ENCODE peak calls at places on chromosomes 1 and 21, in five cellular contexts. J is Peyer's patch; A is effector memory CD4-positive, alpha-beta T cell; O is adipocyte; K is psoas muscle. F is an unnamed sample. For H3K4me1, the result is how much of the 10 kb centered on the place peaks cover.

GRCh38 chr1:246460411-246460810 is 46.7 kb downstream of the SMYD3 start:
- DNase-seq in J (no peak), K (no peak), O (peak), A (no peak), F (no peak)

GRCh38 chr1:9858293-9859035 is 34.7 kb upstream of the CLSTN1 start:
- DNase-seq in J (no peak), O (no peak), K (no peak), A (no peak), F (peak)

GRCh38 chr1:169809370-169810095 is 14.8 kb upstream of the METTL18 start:
- DNase-seq in J (no peak), K (no peak), A (peak), O (peak), F (no peak)

GRCh38 chr1:236280438-236281285 is 1.1 kb downstream of the ERO1B start:
- DNase-seq in K (no peak), O (no peak), A (peak), J (peak), F (peak)

GRCh38 chr21:17003221-17003620 is 509.6 kb upstream of the CXADR start:
- DNase-seq in J (no peak), O (peak), A (no peak), K (no peak), F (no peak)

GRCh38 chr21:45317401-45318145 is 29.9 kb upstream of the POFUT2 start:
- DNase-seq in A (no peak), K (no peak), J (no peak), O (peak), F (no peak)

GRCh38 chr1:44485229-44485932 is 80.3 kb downstream of the RNF220 start:
- DNase-seq in K (no peak), J (no peak), O (peak), A (no peak), F (no peak)

GRCh38 chr1:109214695-109215623 is 1.2 kb downstream of the SARS1 start:
- DNase-seq in J (peak), A (no peak), O (peak), K (peak), F (no peak)

GRCh38 chr1:178739285-178740045 is 14.4 kb downstream of the RALGPS2 start:
- DNase-seq in K (no peak), A (no peak), J (no peak), O (peak), F (no peak)

GRCh38 chr1:182120411-182121258 is 59.1 kb upstream of the ZNF648 start:
- DNase-seq in J (no peak), O (peak), A (no peak), K (peak), F (no peak)

GRCh38 chr1:178374016-178374415 is 122.7 kb downstream of the CLEC20A start:
- DNase-seq in K (no peak), A (no peak), J (no peak), O (peak), F (no peak)

GRCh38 chr1:103448560-103448959 is 76.9 kb upstream of the RNPC3 start:
- DNase-seq in O (no peak), K (no peak), A (no peak), J (no peak), F (no peak)

GRCh38 chr1:156135930-156136871 is 17.2 kb upstream of the SEMA4A start:
- DNase-seq in K (no peak), O (no peak), A (no peak), J (no peak), F (no peak)

GRCh38 chr1:117365350-117366280 is 1.6 kb upstream of the MAN1A2 start:
- DNase-seq in A (no peak), J (peak), O (peak), K (no peak), F (no peak)

GRCh38 chr1:53860967-53861411 is 22.9 kb upstream of the NDC1 start:
- DNase-seq in K (no peak), A (peak), O (peak), J (no peak), F (peak)

GRCh38 chr1:70331962-70332361 is 22.6 kb downstream of the ANKRD13C start:
- DNase-seq in K (no peak), J (no peak), O (no peak), A (no peak), F (no peak)

GRCh38 chr1:9434247-9434646 is 105.0 kb upstream of the SLC25A33 start:
- DNase-seq in K (no peak), J (no peak), A (no peak), O (no peak), F (no peak)

GRCh38 chr1:217660353-217661062 is 29.4 kb downstream of the SPATA17 start:
- DNase-seq in A (no peak), J (no peak), O (peak), K (no peak), F (no peak)

GRCh38 chr1:204180133-204180532 is 14.0 kb upstream of the REN start:
- DNase-seq in K (no peak), A (no peak), J (no peak), O (no peak), F (no peak)

GRCh38 chr1:238063454-238063853 is 172.7 kb upstream of the ZP4 start:
- DNase-seq in J (no peak), K (no peak), O (peak), A (no peak), F (no peak)

GRCh38 chr1:100597069-100597741 is 59.3 kb downstream of the GPR88 start:
- DNase-seq in J (no peak), O (peak), A (no peak), K (no peak), F (no peak)

GRCh38 chr21:44070391-44070790 is 36.8 kb upstream of the PWP2 start:
- DNase-seq in K (no peak), O (no peak), A (no peak), J (no peak), F (no peak)

GRCh38 chr1:6282577-6283270 is 21.8 kb upstream of the GPR153 start:
- DNase-seq in K (no peak), J (no peak), O (no peak), A (no peak), F (no peak)

GRCh38 chr1:116694524-116694923 is 27.0 kb upstream of the IGSF3 start:
- DNase-seq in K (peak), J (no peak), O (no peak), A (no peak), F (no peak)

GRCh38 chr21:43970551-43970950 is 41.6 kb upstream of the TRAPPC10 start:
- DNase-seq in K (no peak), A (no peak), J (no peak), O (no peak), F (no peak)

GRCh38 chr1:167659440-167659839 is 29.4 kb downstream of the RCSD1 start:
- DNase-seq in O (no peak), J (no peak), K (no peak), A (no peak), F (no peak)

GRCh38 chr1:91124989-91125417 is 103.2 kb upstream of the ZNF644 start:
- DNase-seq in K (no peak), J (no peak), O (no peak), A (no peak), F (no peak)

DNA sequence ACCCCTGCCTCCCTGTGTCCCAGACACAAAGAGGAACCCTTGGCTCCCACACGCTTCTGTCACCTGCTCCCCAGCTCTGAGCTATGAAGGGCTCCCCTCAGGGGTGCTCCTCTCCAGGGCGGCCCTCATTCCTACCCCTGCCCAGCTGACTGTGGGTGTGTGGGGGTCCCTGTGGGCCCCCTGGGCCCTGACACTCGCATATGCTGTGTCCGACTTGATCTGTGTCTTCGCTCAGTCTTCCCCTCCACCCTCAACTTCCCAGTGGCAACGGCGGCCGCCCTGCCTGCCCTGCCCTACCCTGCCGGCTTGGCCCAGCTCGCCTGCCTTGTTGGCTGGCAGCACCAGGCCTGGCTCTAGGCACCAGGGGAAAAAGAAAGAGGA is 1.2 kb downstream of the KCNQ4 start:
- DNase-seq in O (no peak), J (no peak), K (no peak), A (no peak), F (no peak)
- H3K4me3 ChIP-seq in O (no peak), J (no peak), K (peak), A (no peak), F (peak)

GRCh38 chr1:59146056-59146455 is 150.8 kb upstream of the FGGY start:
- DNase-seq in K (no peak), A (no peak), J (no peak), O (no peak), F (no peak)
- H3K4me1 ChIP-seq in K (under half), A (under half), J (under half), O (half or more), F (half or more)

GRCh38 chr1:11878891-11879190 is 20.1 kb upstream of the NPPB start:
- DNase-seq in O (no peak), J (no peak), A (no peak), K (no peak), F (no peak)
- H3K4me3 ChIP-seq in O (no peak), J (no peak), A (no peak), K (no peak), F (no peak)

GRCh38 chr1:154937051-154937987 is 800 bp upstream of the PMVK start:
- DNase-seq in O (peak), J (peak), A (peak), K (peak), F (peak)

GRCh38 chr1:154936416-154937050 is at the start of gene PMVK:
- DNase-seq in J (peak), A (peak), O (peak), K (peak), F (peak)

GRCh38 chr1:154935749-154936415 is 637 bp downstream of the PMVK start:
- DNase-seq in K (no peak), J (no peak), O (no peak), A (peak), F (no peak)

GRCh38 chr1:154938604-154939399 is 2.3 kb upstream of the PMVK start:
- DNase-seq in A (no peak), O (no peak), J (no peak), K (no peak), F (no peak)

GRCh38 chr1:154937988-154938386 is 1.5 kb upstream of the PMVK start:
- DNase-seq in J (no peak), O (no peak), A (no peak), K (no peak), F (peak)
- H3K4me1 ChIP-seq in J (under half), O (half or more), A (under half), K (under half), F (under half)

DNA sequence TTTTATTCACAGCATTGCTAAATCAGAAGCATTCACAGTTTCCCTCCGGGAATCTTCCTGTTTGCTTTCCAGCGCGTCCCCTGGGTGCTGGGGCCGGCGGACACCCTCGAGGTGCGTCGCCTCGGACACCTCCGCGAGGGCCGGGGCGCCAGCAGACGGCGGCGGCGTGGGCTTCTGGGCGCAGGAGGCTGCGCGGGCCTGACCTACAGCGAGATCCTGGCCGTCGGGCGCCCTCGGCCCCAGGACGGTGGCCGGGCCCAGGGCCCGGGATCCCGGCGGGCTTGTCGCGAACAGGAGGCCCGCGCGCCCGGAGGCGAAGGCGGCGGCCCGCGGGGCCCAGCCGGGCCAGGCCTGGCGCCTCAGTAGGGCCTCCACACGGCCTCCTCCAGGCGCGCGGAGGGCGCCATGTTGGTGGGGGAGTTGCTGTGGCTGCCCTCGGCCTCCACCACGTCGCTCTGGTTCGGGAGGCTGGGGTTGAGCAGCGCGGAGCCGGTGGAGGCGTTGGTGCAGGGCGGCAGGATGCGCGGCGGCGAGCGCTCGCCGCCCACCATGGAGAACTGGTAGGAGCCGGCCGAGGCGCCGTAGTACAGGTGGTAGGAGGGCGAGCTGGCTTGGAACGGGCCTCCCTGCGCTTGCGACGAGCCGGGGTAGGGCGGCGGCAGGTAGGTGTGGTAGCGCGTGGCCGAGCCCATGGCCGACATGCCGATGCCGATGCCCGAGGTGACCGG is 123.1 kb downstream of the CLIC6 start:
- DNase-seq in K (no peak), O (no peak), J (no peak), A (no peak), F (no peak)
- H3K4me3 ChIP-seq in K (no peak), O (no peak), J (no peak), A (no peak), F (no peak)

GRCh38 chr1:93692983-93693591 is 11.4 kb upstream of the BCAR3 start:
- DNase-seq in K (no peak), O (peak), J (peak), A (no peak), F (no peak)

GRCh38 chr1:93692451-93692861 is 10.8 kb upstream of the BCAR3 start:
- DNase-seq in K (no peak), A (no peak), O (peak), J (no peak), F (no peak)

GRCh38 chr1:93695411-93696005 is 13.9 kb upstream of the BCAR3 start:
- DNase-seq in K (no peak), J (no peak), A (no peak), O (no peak), F (no peak)

GRCh38 chr1:93694039-93694438 is 12.4 kb upstream of the BCAR3 start:
- DNase-seq in O (no peak), K (no peak), J (no peak), A (no peak), F (no peak)

GRCh38 chr1:93694833-93695232 is 13.2 kb upstream of the BCAR3 start:
- DNase-seq in J (no peak), O (no peak), K (no peak), A (no peak), F (no peak)
- H3K4me1 ChIP-seq in J (under half), O (under half), K (under half), A (under half), F (under half)

GRCh38 chr1:162381383-162381782 is at the start of gene C1orf226:
- DNase-seq in J (no peak), A (no peak), O (no peak), K (no peak), F (no peak)
- H3K4me3 ChIP-seq in J (no peak), A (no peak), O (no peak), K (no peak), F (no peak)

GRCh38 chr1:18951818-18952391 is 4.6 kb downstream of the IFFO2 start:
- DNase-seq in A (peak), K (no peak), O (no peak), J (peak), F (no peak)
- H3K4me1 ChIP-seq in A (half or more), K (under half), O (half or more), J (half or more), F (half or more)